ENCODE peak calls at places on chromosome 1, in ten cellular contexts. H, W, I, Q, L, Z, E, R, K and G are unnamed samples.
A peak's percentile ranks its signal among the peaks of the same experiment; 100 is the strongest.

GRCh38 chr1:32765561-32766327 is 51.4 kb downstream of the YARS1 start:
- DNase-seq in H (no peak), W (no peak), I (peak; percentile 44), Q (no peak), L (no peak), Z (no peak), E (no peak), R (no peak), K (no peak), G (peak; percentile 71)

GRCh38 chr1:221940631-221941030 is 198.7 kb upstream of the DUSP10 start:
- DNase-seq in H (no peak), W (no peak), I (no peak), Q (no peak), L (no peak), Z (no peak), E (no peak), R (no peak), K (no peak), G (no peak)

GRCh38 chr1:201399352-201400126 is 415 bp upstream of the LAD1 start:
- DNase-seq in H (peak; percentile 88), W (no peak), I (peak; percentile 91), Q (no peak), L (no peak), Z (no peak), E (peak; percentile 57), R (no peak), K (no peak), G (peak; percentile 86)

GRCh38 chr1:150550222-150551048 is 1.2 kb downstream of the ADAMTSL4 start:
- DNase-seq in H (no peak), W (no peak), I (peak; percentile 39), Q (no peak), L (no peak), Z (peak; percentile 41), E (no peak), R (peak; percentile 72), K (no peak), G (no peak)

GRCh38 chr1:183674339-183674738 is 21.2 kb upstream of the APOBEC4 start:
- DNase-seq in H (no peak), W (no peak), I (no peak), Q (no peak), L (no peak), Z (peak; percentile 85), E (no peak), R (no peak), K (peak; percentile 11), G (no peak)

GRCh38 chr1:24555591-24556413 is at the start of gene NCMAP:
- DNase-seq in H (peak; percentile 89), W (no peak), I (peak; percentile 83), Q (no peak), L (no peak), Z (no peak), E (peak; percentile 51), R (no peak), K (no peak), G (peak; percentile 52)

GRCh38 chr1:53047737-53048344 is 14.2 kb upstream of the PODN start:
- DNase-seq in H (no peak), W (no peak), I (no peak), Q (no peak), L (no peak), Z (peak; percentile 90), E (peak; percentile 41), R (no peak), K (peak; percentile 98), G (no peak)

GRCh38 chr1:81681570-81681969 is 119.2 kb upstream of the ADGRL2 start:
- DNase-seq in H (peak; percentile 24), W (no peak), I (no peak), Q (no peak), L (no peak), Z (peak; percentile 75), E (no peak), R (no peak), K (peak; percentile 73), G (no peak)

GRCh38 chr1:41282679-41283317 is 40.7 kb upstream of the SCMH1 start:
- DNase-seq in H (peak; percentile 38), W (no peak), I (peak; percentile 69), Q (peak; percentile 33), L (peak; percentile 15), Z (peak; percentile 28), E (peak; percentile 60), R (peak; percentile 22), K (peak; percentile 8), G (no peak)

GRCh38 chr1:214977133-214977532 is 105.4 kb upstream of the KCNK2 start:
- DNase-seq in H (no peak), W (no peak), I (no peak), Q (no peak), L (no peak), Z (no peak), E (no peak), R (no peak), K (no peak), G (no peak)

GRCh38 chr1:48344373-48344772 is 121.9 kb downstream of the SLC5A9 start:
- DNase-seq in H (no peak), W (no peak), I (no peak), Q (no peak), L (no peak), Z (no peak), E (no peak), R (no peak), K (no peak), G (no peak)

GRCh38 chr1:173914366-173914871 is 2.7 kb downstream of the SERPINC1 start:
- DNase-seq in H (peak; percentile 34), W (no peak), I (peak; percentile 21), Q (peak; percentile 51), L (no peak), Z (no peak), E (peak; percentile 28), R (no peak), K (no peak), G (no peak)

GRCh38 chr1:200429221-200429751 is 19.4 kb upstream of the ZNF281 start:
- DNase-seq in H (no peak), W (no peak), I (no peak), Q (no peak), L (no peak), Z (peak; percentile 94), E (no peak), R (no peak), K (peak; percentile 87), G (no peak)

GRCh38 chr1:38788937-38789336 is 70.6 kb downstream of the RRAGC start:
- DNase-seq in H (no peak), W (no peak), I (no peak), Q (no peak), L (no peak), Z (no peak), E (no peak), R (no peak), K (no peak), G (no peak)

GRCh38 chr1:78377356-78377928 is 113.3 kb upstream of the PTGFR start:
- DNase-seq in H (no peak), W (no peak), I (no peak), Q (no peak), L (no peak), Z (no peak), E (no peak), R (no peak), K (no peak), G (no peak)

GRCh38 chr1:242605521-242605920 is 81.0 kb upstream of the PLD5 start:
- DNase-seq in H (no peak), W (no peak), I (no peak), Q (no peak), L (no peak), Z (no peak), E (no peak), R (no peak), K (no peak), G (no peak)

GRCh38 chr1:110616587-110616986 is 10.4 kb upstream of the KCNA2 start:
- DNase-seq in H (no peak), W (no peak), I (no peak), Q (peak; percentile 83), L (no peak), Z (no peak), E (no peak), R (no peak), K (no peak), G (no peak)

GRCh38 chr1:9293512-9294439 is 1.1 kb downstream of the SPSB1 start:
- DNase-seq in H (peak; percentile 68), W (peak; percentile 68), I (peak; percentile 60), Q (no peak), L (peak; percentile 39), Z (peak; percentile 50), E (no peak), R (no peak), K (peak; percentile 75), G (no peak)

GRCh38 chr1:9289724-9290493 is 2.8 kb upstream of the SPSB1 start:
- DNase-seq in H (no peak), W (peak; percentile 60), I (peak; percentile 71), Q (no peak), L (no peak), Z (peak; percentile 98), E (no peak), R (peak; percentile 87), K (peak; percentile 84), G (no peak)

GRCh38 chr1:9293241-9293511 is 482 bp downstream of the SPSB1 start:
- DNase-seq in H (no peak), W (no peak), I (no peak), Q (no peak), L (no peak), Z (no peak), E (no peak), R (no peak), K (no peak), G (no peak)

GRCh38 chr1:9292361-9293240 is at the start of gene SPSB1:
- DNase-seq in H (peak; percentile 83), W (peak; percentile 82), I (peak; percentile 92), Q (peak; percentile 61), L (peak; percentile 76), Z (peak; percentile 81), E (peak; percentile 87), R (peak; percentile 79), K (peak; percentile 57), G (peak; percentile 80)

GRCh38 chr1:9291914-9292360 is 757 bp upstream of the SPSB1 start:
- DNase-seq in H (peak; percentile 82), W (peak; percentile 72), I (peak; percentile 78), Q (no peak), L (no peak), Z (peak; percentile 85), E (no peak), R (peak; percentile 68), K (peak; percentile 53), G (no peak)
- H3K4me3 ChIP-seq in H (peak overlapping the region; percentile 76), W (peak overlapping the region; percentile 93), I (peak overlapping the region; percentile 98), Q (no peak overlapping the region), L (no peak overlapping the region), Z (peak overlapping the region; percentile 72), E (peak overlapping the region; percentile 42), R (peak overlapping the region; percentile 88), K (peak overlapping the region; percentile 62), G (peak overlapping the region; percentile 74)

GRCh38 chr1:101219919-101220695 is 16.7 kb upstream of the S1PR1 start:
- DNase-seq in H (peak; percentile 19), W (peak; percentile 60), I (no peak), Q (no peak), L (no peak), Z (no peak), E (no peak), R (no peak), K (no peak), G (no peak)
- TF ChIP-seq CTCF in H (no peak), W (no peak), I (no peak), Q (no peak), L (no peak), Z (no peak), E (no peak), R (no peak), K (no peak), G (no peak)

GRCh38 chr1:108745980-108746381 is 493 bp upstream of the STXBP3 start:
- DNase-seq in H (no peak), W (no peak), I (no peak), Q (no peak), L (no peak), Z (no peak), E (no peak), R (no peak), K (no peak), G (no peak)
- H3K4me3 ChIP-seq in H (no peak overlapping the region), W (no peak overlapping the region), I (no peak overlapping the region), Q (no peak overlapping the region), L (no peak overlapping the region), Z (no peak overlapping the region), E (no peak overlapping the region), R (peak overlapping the region; percentile 84), K (no peak overlapping the region), G (peak overlapping the region; percentile 77)

GRCh38 chr1:237814319-237814924 is 76.3 kb downstream of the ZP4 start:
- DNase-seq in H (no peak), W (no peak), I (peak; percentile 36), Q (no peak), L (no peak), Z (peak; percentile 0), E (peak; percentile 17), R (no peak), K (no peak), G (no peak)
- TF ChIP-seq CTCF in H (no peak), W (peak; percentile 49), I (peak; percentile 52), Q (peak; percentile 16), L (peak; percentile 39), Z (peak; percentile 21), E (peak; percentile 53), R (no peak), K (peak; percentile 40), G (peak; percentile 19)